ENCODE peak calls at places on chromosomes 13 and 19, in four cellular contexts. M is endothelial cell; W is activated CD8-positive, alpha-beta T cell treated with anti-CD3 and anti-CD28 coated beads for 36 hours; K is thoracic aorta. L is an unnamed sample.

GRCh38 chr13:73421310-73421912 is 362.6 kb downstream of the KLF5 start:
- DNase-seq in M (no peak), W (peak; percentile 51), K (no peak), L (no peak)

GRCh38 chr13:95564948-95565347 is 12.4 kb downstream of the CLDN10 start:
- DNase-seq in M (no peak), W (no peak), K (no peak), L (no peak)

GRCh38 chr13:39483326-39483725 is 119.7 kb downstream of the LHFPL6 start:
- DNase-seq in W (no peak), K (no peak), M (no peak), L (no peak)

GRCh38 chr13:44273216-44273615 is 100.4 kb upstream of the SERP2 start:
- DNase-seq in K (no peak), M (no peak), W (no peak), L (no peak)

GRCh38 chr13:39943711-39944110 is 288.2 kb downstream of the COG6 start:
- DNase-seq in W (no peak), K (no peak), M (no peak), L (no peak)

GRCh38 chr13:112074139-112074710 is 7.3 kb downstream of the SOX1 start:
- DNase-seq in W (no peak), K (no peak), M (no peak), L (no peak)

GRCh38 chr13:101155920-101156319 is 260.4 kb downstream of the NALCN start:
- DNase-seq in K (no peak), W (no peak), M (no peak), L (no peak)

GRCh38 chr19:41264581-41265375 is 606 bp downstream of the HNRNPUL1 start:
- DNase-seq in M (peak; percentile 56), K (no peak), W (peak; percentile 75), L (peak; percentile 44)

GRCh38 chr19:18469245-18470107 is 31.5 kb upstream of the ISYNA1 start:
- DNase-seq in K (no peak), M (peak; percentile 81), W (peak; percentile 77), L (peak; percentile 64)

GRCh38 chr19:55373993-55374757 is 2.5 kb upstream of the TMEM190 start:
- DNase-seq in W (no peak), K (no peak), M (no peak), L (no peak)

GRCh38 chr19:41945135-41945766 is 13.9 kb downstream of the RABAC1 start:
- DNase-seq in W (peak; percentile 99), M (no peak), K (no peak), L (peak; percentile 90)

GRCh38 chr19:48418317-48419064 is 25.0 kb downstream of the GRIN2D start:
- DNase-seq in W (peak; percentile 59), M (no peak), K (no peak), L (peak; percentile 7)

GRCh38 chr19:41930926-41931592 is 2.8 kb upstream of the ERFL start:
- DNase-seq in W (no peak), K (no peak), M (no peak), L (no peak)

GRCh38 chr13:61685683-61686013 is 270.0 kb upstream of the PCDH20 start:
- DNase-seq in K (no peak), M (peak; percentile 35), W (no peak), L (no peak)

GRCh38 chr19:47066376-47067214 is 18.2 kb upstream of the TMEM160 start:
- DNase-seq in W (no peak), M (no peak), K (no peak), L (no peak)

GRCh38 chr13:39051157-39051556 is 12.9 kb downstream of the NHLRC3 start:
- DNase-seq in K (no peak), M (no peak), W (no peak), L (peak; percentile 17)

GRCh38 chr13:96796234-96796633 is 198.0 kb downstream of the OXGR1 start:
- DNase-seq in K (no peak), M (no peak), W (no peak), L (no peak)
- TF ChIP-seq CTCF in K (peak; percentile 31), M (no peak), W (no peak), L (no peak)

GRCh38 chr19:920051-920857 is 3.1 kb downstream of the KISS1R start:
- DNase-seq in W (peak; percentile 82), M (no peak), K (no peak), L (peak; percentile 87)
- TF ChIP-seq CTCF in W (no peak), M (no peak), K (no peak), L (no peak)

GRCh38 chr19:12346896-12347295 is 13.5 kb upstream of the ZNF563 start:
- DNase-seq in W (peak; percentile 44), M (no peak), K (no peak), L (no peak)
- TF ChIP-seq CTCF in W (peak; percentile 30), M (no peak), K (no peak), L (no peak)

GRCh38 chr19:58406818-58407657 is 1.4 kb upstream of the ZNF584 start:
- DNase-seq in M (no peak), K (no peak), W (no peak), L (no peak)
- TF ChIP-seq CTCF in M (peak; percentile 39), K (no peak), W (peak; percentile 40), L (no peak)

DNA sequence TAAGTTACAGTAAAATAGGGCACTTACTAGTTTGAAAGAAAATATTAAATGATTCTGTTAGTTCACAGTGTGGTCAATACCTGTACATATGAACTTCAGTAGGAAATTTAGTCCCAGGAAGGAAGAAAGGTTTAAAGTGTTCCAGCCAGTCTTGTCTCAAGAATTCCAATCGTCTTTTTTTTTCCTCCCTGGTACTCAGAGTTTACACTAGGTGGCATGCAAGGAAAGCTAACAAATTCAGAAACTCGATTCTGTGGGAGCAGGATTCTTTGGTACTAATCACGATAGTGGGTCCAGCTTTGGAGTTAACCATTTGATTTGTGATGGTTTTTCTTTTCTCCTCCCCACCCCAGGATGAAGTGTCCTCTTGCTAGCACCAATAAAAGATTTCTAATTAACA is 43.6 kb downstream of the POLR1D start:
- DNase-seq in W (no peak), K (no peak), M (no peak), L (no peak)
- TF ChIP-seq CTCF in W (no peak), K (no peak), M (no peak), L (no peak)

GRCh38 chr19:1401889-1402217 is 511 bp upstream of the GAMT start:
- DNase-seq in M (no peak), K (no peak), W (no peak), L (no peak)
- TF ChIP-seq CTCF in M (no peak), K (peak; percentile 4), W (no peak), L (no peak)

GRCh38 chr19:29779921-29780320 is 31.9 kb upstream of the CCNE1 start:
- DNase-seq in M (no peak), W (peak; percentile 10), K (no peak), L (no peak)
- TF ChIP-seq CTCF in M (no peak), W (no peak), K (no peak), L (no peak)

DNA sequence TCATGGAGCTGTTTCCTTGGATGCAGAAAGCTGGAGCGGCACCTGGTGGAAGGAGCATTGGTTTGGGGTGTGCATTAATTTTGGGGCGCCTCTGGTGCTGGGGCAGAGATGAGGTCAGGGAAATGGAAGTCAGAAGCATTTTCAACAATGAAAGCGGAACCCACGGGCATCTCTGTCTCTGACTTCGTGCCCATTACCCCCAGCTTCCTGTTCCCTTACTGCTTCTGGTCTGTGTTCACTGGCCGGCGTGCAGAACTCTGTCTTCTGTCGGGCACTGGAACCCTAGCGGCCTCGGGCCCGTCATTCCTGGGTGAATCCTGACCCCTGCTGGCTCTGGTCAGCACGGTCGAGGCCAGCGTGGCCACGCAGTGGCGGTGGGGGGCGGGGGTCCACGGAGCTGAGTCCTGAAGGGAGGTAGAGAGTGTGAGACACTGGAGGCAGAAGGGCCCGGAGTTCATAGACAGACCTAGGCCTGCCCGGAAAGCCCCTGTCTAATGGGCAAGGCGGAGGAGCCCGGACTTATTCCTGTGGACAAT is 7.9 kb upstream of the LINGO3 start:
- DNase-seq in K (no peak), M (peak; percentile 80), W (no peak), L (peak; percentile 72)
- TF ChIP-seq CTCF in K (peak; percentile 24), M (no peak), W (peak; percentile 37), L (peak; percentile 19)